ENCODE peak calls at places on chromosome 9, in seven cellular contexts. One of them, this sample, is unnamed.

GRCh38 chr9:2621678-2622360 is at the start of gene VLDLR:
- DNase-seq in A549: peak
- DNase-seq in astrocyte of the hippocampus: peak
- DNase-seq in iris pigment epithelial cell: peak
- DNase-seq in DMS153: no peak
- DNase-seq in left ventricle myocardium superior: peak
- DNase-seq in GM18507: no peak
- DNase-seq in this sample: peak

GRCh38 chr9:38008168-38009034 is 60.6 kb downstream of the SHB start:
- DNase-seq in A549: peak
- DNase-seq in astrocyte of the hippocampus: peak
- DNase-seq in iris pigment epithelial cell: peak
- DNase-seq in DMS153: no peak
- DNase-seq in left ventricle myocardium superior: peak
- DNase-seq in GM18507: peak
- DNase-seq in this sample: no peak

GRCh38 chr9:111974092-111974681 is 77.6 kb downstream of the UGCG start:
- DNase-seq in A549: no peak
- DNase-seq in astrocyte of the hippocampus: peak
- DNase-seq in iris pigment epithelial cell: peak
- DNase-seq in DMS153: peak
- DNase-seq in left ventricle myocardium superior: no peak
- DNase-seq in GM18507: no peak
- DNase-seq in this sample: peak

GRCh38 chr9:31290731-31291130 is 1093.7 kb upstream of the ACO1 start:
- DNase-seq in A549: no peak
- DNase-seq in astrocyte of the hippocampus: no peak
- DNase-seq in iris pigment epithelial cell: no peak
- DNase-seq in DMS153: no peak
- DNase-seq in left ventricle myocardium superior: no peak
- DNase-seq in GM18507: no peak
- DNase-seq in this sample: no peak

GRCh38 chr9:125361837-125362531 is 100.4 kb downstream of the GAPVD1 start:
- DNase-seq in A549: no peak
- DNase-seq in astrocyte of the hippocampus: no peak
- DNase-seq in iris pigment epithelial cell: peak
- DNase-seq in DMS153: no peak
- DNase-seq in left ventricle myocardium superior: no peak
- DNase-seq in GM18507: no peak
- DNase-seq in this sample: no peak

GRCh38 chr9:112494153-112494552 is 7.5 kb downstream of the KIAA1958 start:
- DNase-seq in A549: no peak
- DNase-seq in astrocyte of the hippocampus: no peak
- DNase-seq in iris pigment epithelial cell: no peak
- DNase-seq in DMS153: no peak
- DNase-seq in left ventricle myocardium superior: no peak
- DNase-seq in GM18507: no peak
- DNase-seq in this sample: no peak

GRCh38 chr9:4987996-4988421 is 2.9 kb downstream of the JAK2 start:
- DNase-seq in A549: peak
- DNase-seq in astrocyte of the hippocampus: peak
- DNase-seq in iris pigment epithelial cell: peak
- DNase-seq in DMS153: peak
- DNase-seq in left ventricle myocardium superior: no peak
- DNase-seq in GM18507: no peak
- DNase-seq in this sample: peak

GRCh38 chr9:108142504-108143201 is 653.1 kb upstream of the KLF4 start:
- DNase-seq in A549: no peak
- DNase-seq in astrocyte of the hippocampus: peak
- DNase-seq in iris pigment epithelial cell: peak
- DNase-seq in DMS153: no peak
- DNase-seq in left ventricle myocardium superior: peak
- DNase-seq in GM18507: no peak
- DNase-seq in this sample: no peak